ENCODE peak calls at places on chromosomes 1 and 21, in seven cellular contexts. W, I, Z, N, B, H and Y are unnamed samples.

GRCh38 chr1:230243146-230243545 is 176.1 kb downstream of the GALNT2 start:
- DNase-seq in W (no peak), I (no peak), Z (no peak), N (no peak), B (peak), H (no peak), Y (no peak)

GRCh38 chr1:97332716-97333115 is 588.1 kb downstream of the DPYD start:
- DNase-seq in W (no peak), I (peak), Z (peak), N (no peak), B (no peak), H (peak), Y (no peak)

GRCh38 chr1:2049517-2050481 is at the start of gene PRKCZ:
- DNase-seq in W (peak), I (peak), Z (no peak), N (peak), B (peak), H (no peak), Y (peak)

GRCh38 chr1:30411206-30411605 is 312.2 kb downstream of the MATN1 start:
- DNase-seq in W (no peak), I (no peak), Z (no peak), N (no peak), B (peak), H (no peak), Y (no peak)

GRCh38 chr1:58883037-58883887 is 99.4 kb upstream of the JUN start:
- DNase-seq in W (no peak), I (peak), Z (peak), N (no peak), B (peak), H (peak), Y (no peak)

GRCh38 chr1:84691139-84691783 is 1.0 kb upstream of the SSX2IP start:
- DNase-seq in W (no peak), I (no peak), Z (no peak), N (no peak), B (no peak), H (no peak), Y (peak)

GRCh38 chr1:67610450-67610849 is 74.6 kb upstream of the GADD45A start:
- DNase-seq in W (no peak), I (no peak), Z (peak), N (no peak), B (no peak), H (no peak), Y (no peak)

GRCh38 chr1:65467536-65467935 is 47.1 kb downstream of the LEPR start:
- DNase-seq in W (peak), I (peak), Z (no peak), N (no peak), B (no peak), H (no peak), Y (peak)

GRCh38 chr21:26715878-26716506 is 129.2 kb downstream of the ADAMTS1 start:
- DNase-seq in W (peak), I (peak), Z (peak), N (no peak), B (no peak), H (peak), Y (peak)

GRCh38 chr1:40783001-40783905 is at the start of gene KCNQ4:
- DNase-seq in W (peak), I (no peak), Z (no peak), N (no peak), B (no peak), H (no peak), Y (peak)

GRCh38 chr1:93585059-93585966 is 96.3 kb downstream of the BCAR3 start:
- DNase-seq in W (no peak), I (peak), Z (no peak), N (no peak), B (peak), H (no peak), Y (no peak)

GRCh38 chr21:36282568-36283230 is 37.3 kb upstream of the MORC3 start:
- DNase-seq in W (no peak), I (peak), Z (peak), N (no peak), B (no peak), H (no peak), Y (no peak)

GRCh38 chr1:6899141-6899540 is 113.9 kb downstream of the CAMTA1 start:
- DNase-seq in W (no peak), I (peak), Z (no peak), N (no peak), B (no peak), H (no peak), Y (no peak)

GRCh38 chr1:118294817-118295486 is 109.9 kb upstream of the SPAG17 start:
- DNase-seq in W (no peak), I (peak), Z (no peak), N (no peak), B (no peak), H (peak), Y (no peak)

GRCh38 chr1:210597555-210598134 is 268.9 kb downstream of the HHAT start:
- DNase-seq in W (no peak), I (peak), Z (peak), N (no peak), B (no peak), H (peak), Y (no peak)

GRCh38 chr21:45870421-45870820 is 111.1 kb upstream of the COL6A1 start:
- DNase-seq in W (no peak), I (no peak), Z (no peak), N (no peak), B (no peak), H (no peak), Y (no peak)